ENCODE peak calls at places on chromosomes 2 and 18, in ten cellular contexts. V is naive thymus-derived CD4-positive, alpha-beta T cell; L is HT1080; Y is HuH-7.5; X is T-helper 9 cell; C is substantia nigra; S is RWPE1; O is NCI-H460; M is iris pigment epithelial cell; B is GM20000. K is an unnamed sample.

GRCh38 chr2:214830794-214831346 is 21.4 kb upstream of the BARD1 start:
- DNase-seq in V (no peak), L (no peak), Y (no peak), X (no peak), C (no peak), S (no peak), O (no peak), M (peak), B (no peak), K (no peak)

GRCh38 chr2:173831312-173832229 is 133.6 kb downstream of the SP3 start:
- DNase-seq in V (no peak), L (peak), Y (no peak), X (no peak), C (no peak), S (no peak), O (no peak), M (peak), B (no peak), K (no peak)

GRCh38 chr2:240060977-240061591 is 7.8 kb upstream of the OR6B3 start:
- DNase-seq in V (no peak), L (peak), Y (no peak), X (peak), C (no peak), S (peak), O (peak), M (peak), B (peak), K (peak)

GRCh38 chr18:14999085-14999975 is 251.4 kb downstream of the ANKRD30B start:
- DNase-seq in V (no peak), L (no peak), Y (no peak), X (no peak), C (no peak), S (no peak), O (no peak), M (no peak), B (no peak), K (no peak)

GRCh38 chr2:33673937-33674336 is 74.8 kb upstream of the FAM98A start:
- DNase-seq in V (no peak), L (peak), Y (no peak), X (no peak), C (no peak), S (peak), O (peak), M (peak), B (peak), K (no peak)

GRCh38 chr2:20609349-20609994 is 41.4 kb downstream of the HS1BP3 start:
- DNase-seq in V (no peak), L (no peak), Y (no peak), X (no peak), C (no peak), S (no peak), O (no peak), M (peak), B (no peak), K (no peak)

GRCh38 chr2:237515621-237516275 is 28.7 kb downstream of the MLPH start:
- DNase-seq in V (no peak), L (no peak), Y (no peak), X (no peak), C (no peak), S (no peak), O (no peak), M (no peak), B (no peak), K (no peak)

GRCh38 chr18:37565985-37566478 is 434 bp upstream of the CELF4 start:
- DNase-seq in V (no peak), L (no peak), Y (no peak), X (no peak), C (peak), S (peak), O (peak), M (peak), B (peak), K (no peak)

GRCh38 chr18:43543236-43543635 is 265.9 kb upstream of the SYT4 start:
- DNase-seq in V (no peak), L (no peak), Y (no peak), X (no peak), C (no peak), S (no peak), O (no peak), M (no peak), B (no peak), K (no peak)

GRCh38 chr2:157769866-157770265 is 106.3 kb downstream of the ACVR1 start:
- DNase-seq in V (no peak), L (no peak), Y (no peak), X (no peak), C (no peak), S (no peak), O (no peak), M (no peak), B (no peak), K (no peak)

GRCh38 chr2:3523551-3524041 is 4.3 kb upstream of the ADI1 start:
- DNase-seq in V (no peak), L (peak), Y (no peak), X (no peak), C (no peak), S (peak), O (no peak), M (peak), B (no peak), K (no peak)

GRCh38 chr18:56937874-56938273 is 209.0 kb upstream of the BOD1L2 start:
- DNase-seq in V (no peak), L (no peak), Y (no peak), X (no peak), C (no peak), S (no peak), O (no peak), M (peak), B (no peak), K (no peak)

GRCh38 chr2:55618025-55618648 is 715 bp upstream of the PPP4R3B start:
- DNase-seq in V (no peak), L (no peak), Y (no peak), X (no peak), C (no peak), S (peak), O (no peak), M (peak), B (no peak), K (no peak)

GRCh38 chr2:100126172-100126571 is 16.2 kb downstream of the AFF3 start:
- DNase-seq in V (no peak), L (no peak), Y (no peak), X (no peak), C (no peak), S (no peak), O (no peak), M (no peak), B (no peak), K (no peak)

GRCh38 chr2:170587937-170588336 is 127.2 kb upstream of the SP5 start:
- DNase-seq in V (no peak), L (peak), Y (no peak), X (no peak), C (no peak), S (peak), O (no peak), M (peak), B (no peak), K (no peak)

GRCh38 chr2:70431948-70432347 is 121.7 kb downstream of the TGFA start:
- DNase-seq in V (no peak), L (no peak), Y (no peak), X (no peak), C (no peak), S (no peak), O (peak), M (no peak), B (no peak), K (no peak)

GRCh38 chr18:65352183-65352582 is 398.6 kb upstream of the CDH7 start:
- DNase-seq in V (no peak), L (peak), Y (no peak), X (no peak), C (no peak), S (no peak), O (no peak), M (no peak), B (no peak), K (no peak)

GRCh38 chr18:49446481-49446880 is 14.0 kb downstream of the DYM start:
- DNase-seq in V (no peak), L (no peak), Y (no peak), X (no peak), C (no peak), S (no peak), O (no peak), M (peak), B (no peak), K (no peak)

GRCh38 chr2:118133916-118134315 is 45.6 kb downstream of the INSIG2 start:
- DNase-seq in V (no peak), L (no peak), Y (no peak), X (no peak), C (no peak), S (no peak), O (no peak), M (no peak), B (no peak), K (no peak)

GRCh38 chr2:218863021-218863520 is 3.5 kb downstream of the WNT6 start:
- DNase-seq in V (no peak), L (no peak), Y (no peak), X (no peak), C (no peak), S (no peak), O (no peak), M (no peak), B (no peak), K (no peak)